ENCODE peak calls at places on chromosomes 13 and 19, in six cellular contexts. M is HT-29; Y is progenitor cell of endocrine pancreas; W is stimulated activated CD4-positive, alpha-beta T cell treated with anti-CD3 and anti-CD28 coated beads, Interleukin-4, amount 100 ng/mL, for 1 hour; A is caudate nucleus; P is natural killer cell. R is an unnamed sample.

GRCh38 chr13:28138012-28138755 is at the start of gene PAN3:
- DNase-seq in M (peak), Y (peak), W (peak), P (peak), A (peak), R (peak)

GRCh38 chr13:32098275-32098674 is 66.7 kb downstream of the FRY start:
- DNase-seq in M (no peak), P (no peak), W (no peak), Y (no peak), A (no peak), R (no peak)

GRCh38 chr13:58960909-58961308 is 1202.8 kb downstream of the DIAPH3 start:
- DNase-seq in W (no peak), P (no peak), Y (no peak), M (peak), A (no peak), R (no peak)

GRCh38 chr13:99694251-99694650 is 193.0 kb downstream of the TM9SF2 start:
- DNase-seq in W (no peak), Y (no peak), A (no peak), M (no peak), P (no peak), R (no peak)

GRCh38 chr19:27774337-27774736 is 1438.6 kb downstream of the UQCRFS1 start:
- DNase-seq in P (no peak), M (peak), Y (no peak), A (no peak), W (no peak), R (no peak)

GRCh38 chr19:58538257-58539168 is 5.4 kb upstream of the TRIM28 start:
- DNase-seq in A (no peak), W (peak), Y (peak), M (peak), P (no peak), R (no peak)

GRCh38 chr13:37144661-37145060 is 39.2 kb upstream of the CSNK1A1L start:
- DNase-seq in Y (no peak), A (no peak), W (no peak), M (no peak), P (no peak), R (no peak)

GRCh38 chr19:58409010-58409790 is 751 bp downstream of the ZNF584 start:
- DNase-seq in Y (no peak), W (no peak), A (no peak), M (peak), P (no peak), R (no peak)

GRCh38 chr19:55027472-55028337 is 10.4 kb downstream of the GP6 start:
- DNase-seq in A (no peak), Y (no peak), M (no peak), W (no peak), P (no peak), R (no peak)

GRCh38 chr13:42041017-42041683 is 7.3 kb upstream of the DGKH start:
- DNase-seq in A (no peak), W (peak), Y (peak), M (peak), P (no peak), R (peak)

GRCh38 chr19:28185646-28186045 is 1027.3 kb downstream of the UQCRFS1 start:
- DNase-seq in A (no peak), Y (no peak), P (no peak), W (no peak), M (no peak), R (no peak)

GRCh38 chr13:79451500-79451962 is 29.4 kb upstream of the NDFIP2 start:
- DNase-seq in P (peak), W (peak), Y (no peak), M (peak), A (no peak), R (no peak)

GRCh38 chr19:50565984-50566903 is 2.0 kb downstream of the LRRC4B start:
- DNase-seq in P (no peak), W (peak), M (no peak), A (no peak), Y (no peak), R (peak)

GRCh38 chr19:35066691-35067563 is 25.4 kb downstream of the HPN start:
- DNase-seq in Y (peak), W (peak), M (peak), P (peak), A (peak), R (peak)

GRCh38 chr19:16599655-16600346 is 27.6 kb upstream of the SLC35E1 start:
- DNase-seq in P (no peak), M (no peak), A (no peak), Y (no peak), W (no peak), R (no peak)

GRCh38 chr13:42836930-42837329 is 55.5 kb downstream of the FAM216B start:
- DNase-seq in A (no peak), Y (no peak), W (no peak), M (peak), P (no peak), R (no peak)

GRCh38 chr13:100095498-100095897 is 6.6 kb downstream of the PCCA start:
- DNase-seq in P (no peak), Y (no peak), A (no peak), M (no peak), W (no peak), R (no peak)

GRCh38 chr19:51593969-51594773 is 23.1 kb downstream of the ZNF175 start:
- DNase-seq in Y (peak), W (peak), A (peak), M (peak), P (peak), R (peak)

GRCh38 chr19:56066152-56067023 is 54.7 kb downstream of the ZNF787 start:
- DNase-seq in P (peak), Y (peak), M (peak), A (peak), W (peak), R (peak)

GRCh38 chr19:2289714-2290435 is 7.9 kb upstream of the PEAK3 start:
- DNase-seq in W (peak), P (peak), A (no peak), Y (no peak), M (no peak), R (no peak)

GRCh38 chr13:71712988-71713653 is 153.9 kb downstream of the DACH1 start:
- DNase-seq in Y (no peak), M (peak), P (no peak), W (no peak), A (no peak), R (no peak)

GRCh38 chr13:87274209-87274819 is 396.9 kb upstream of the SLITRK5 start:
- DNase-seq in A (no peak), Y (peak), M (peak), P (no peak), W (no peak), R (no peak)

GRCh38 chr13:83117046-83117445 is 765.2 kb downstream of the SLITRK1 start:
- DNase-seq in M (no peak), Y (no peak), A (no peak), P (no peak), W (no peak), R (no peak)

GRCh38 chr13:44455781-44456180 is 82.2 kb downstream of the SERP2 start:
- DNase-seq in P (no peak), W (no peak), Y (no peak), A (no peak), M (no peak), R (no peak)

GRCh38 chr19:7483720-7484201 is 5.1 kb downstream of the PEX11G start:
- DNase-seq in A (no peak), Y (no peak), W (no peak), M (peak), P (no peak), R (no peak)

GRCh38 chr19:36514012-36514612 is 14.0 kb downstream of the ZNF260 start:
- DNase-seq in M (no peak), Y (no peak), W (no peak), P (no peak), A (no peak), R (no peak)

GRCh38 chr19:16330811-16331690 is 6.4 kb downstream of the KLF2 start:
- DNase-seq in W (no peak), A (no peak), Y (no peak), P (peak), M (no peak), R (no peak)

GRCh38 chr19:7772752-7773291 is 9.8 kb downstream of the CLEC4M start:
- DNase-seq in M (peak), Y (no peak), A (no peak), P (no peak), W (peak), R (no peak)

GRCh38 chr13:112869202-112870061 is 99.6 kb upstream of the MCF2L start:
- DNase-seq in M (no peak), A (no peak), W (no peak), P (no peak), Y (no peak), R (no peak)

GRCh38 chr13:66237411-66238062 is 992.6 kb downstream of the PCDH9 start:
- DNase-seq in W (no peak), Y (no peak), M (no peak), P (no peak), A (no peak), R (no peak)

GRCh38 chr19:6056801-6057650 is 53.3 kb downstream of the RFX2 start:
- DNase-seq in M (peak), Y (no peak), P (peak), W (no peak), A (no peak), R (no peak)

GRCh38 chr13:49256841-49257240 is 9.1 kb downstream of the CDADC1 start:
- DNase-seq in P (no peak), W (no peak), A (no peak), Y (no peak), M (no peak), R (no peak)